ENCODE peak calls at places on chromosomes 16 and 17, in nine cellular contexts. E is CD4-positive, alpha-beta T cell; N is fibroblast of lung; H is GM23338; J is BJ; A is D721Med; W is suprapubic skin; D is RWPE2; I is thoracic aorta. G is an unnamed sample.

GRCh38 chr17:29112780-29113295 is 67.4 kb downstream of the MYO18A start:
- DNase-seq in N (no peak), W (no peak), J (no peak), H (no peak), E (no peak), D (no peak), A (no peak), I (no peak), G (no peak)

GRCh38 chr16:29983420-29984136 is 9.9 kb downstream of the TAOK2 start:
- DNase-seq in N (no peak), W (peak), J (no peak), E (no peak), D (peak), I (no peak), A (no peak), H (no peak), G (no peak)

GRCh38 chr17:9666461-9667050 is 21.2 kb downstream of the USP43 start:
- DNase-seq in D (no peak), H (no peak), N (no peak), E (no peak), W (no peak), I (no peak), J (no peak), A (no peak), G (no peak)

GRCh38 chr16:4664538-4665418 is 28.6 kb upstream of the NUDT16L1 start:
- DNase-seq in J (no peak), A (no peak), D (no peak), W (no peak), I (no peak), E (peak), N (peak), H (no peak), G (peak)

GRCh38 chr16:27367463-27368357 is 34.3 kb upstream of the IL21R start:
- DNase-seq in D (no peak), A (peak), N (peak), W (peak), H (peak), I (peak), E (peak), J (no peak), G (peak)

GRCh38 chr17:74485841-74486240 is 19.4 kb downstream of the CD300A start:
- DNase-seq in I (no peak), N (no peak), A (no peak), D (no peak), W (peak), J (no peak), E (no peak), H (no peak), G (peak)

GRCh38 chr17:2406903-2407790 is 6.3 kb upstream of the MNT start:
- DNase-seq in H (no peak), I (peak), W (peak), E (no peak), A (no peak), D (peak), J (peak), N (peak), G (no peak)

GRCh38 chr16:80622007-80622406 is 81.2 kb downstream of the DYNLRB2 start:
- DNase-seq in E (no peak), N (no peak), D (no peak), J (no peak), H (no peak), I (no peak), A (no peak), W (no peak), G (peak)

GRCh38 chr17:41800601-41801373 is 11.0 kb downstream of the P3H4 start:
- DNase-seq in N (peak), E (no peak), A (no peak), D (peak), I (no peak), H (peak), J (no peak), W (peak), G (no peak)

GRCh38 chr17:52762147-52762793 is 603.8 kb upstream of the CA10 start:
- DNase-seq in N (no peak), D (no peak), E (no peak), H (peak), J (no peak), I (no peak), W (no peak), A (no peak), G (no peak)

GRCh38 chr17:20315821-20316220 is 151.5 kb downstream of the LGALS9B start:
- DNase-seq in H (peak), E (no peak), J (no peak), I (no peak), N (no peak), A (no peak), D (no peak), W (no peak), G (no peak)

GRCh38 chr16:22813223-22813945 is 578 bp upstream of the HS3ST2 start:
- DNase-seq in I (peak), A (no peak), W (peak), N (peak), J (no peak), D (peak), E (no peak), H (peak), G (no peak)

GRCh38 chr16:50588276-50588675 is 40.1 kb downstream of the NKD1 start:
- DNase-seq in E (no peak), A (no peak), J (no peak), W (no peak), N (no peak), H (no peak), I (no peak), D (no peak), G (no peak)

GRCh38 chr16:23464196-23464595 is 11.2 kb upstream of the COG7 start:
- DNase-seq in N (no peak), I (no peak), J (no peak), D (no peak), W (no peak), H (no peak), A (no peak), E (no peak), G (no peak)

GRCh38 chr16:10080031-10080772 is 102.0 kb downstream of the GRIN2A start:
- DNase-seq in N (no peak), D (peak), E (no peak), H (no peak), J (peak), W (no peak), I (peak), A (no peak), G (no peak)

GRCh38 chr17:32487460-32488176 is 825 bp downstream of the CDK5R1 start:
- DNase-seq in I (no peak), E (no peak), H (peak), A (no peak), D (no peak), W (no peak), J (no peak), N (peak), G (peak)

GRCh38 chr16:54936979-54937672 is 6.5 kb downstream of the IRX5 start:
- DNase-seq in A (no peak), N (no peak), W (peak), E (no peak), D (no peak), H (peak), J (no peak), I (no peak), G (no peak)

GRCh38 chr16:66107661-66108060 is 258.8 kb upstream of the CDH5 start:
- DNase-seq in I (no peak), W (no peak), J (peak), A (no peak), N (peak), E (no peak), H (no peak), D (no peak), G (no peak)

GRCh38 chr17:61946359-61946758 is 18.6 kb upstream of the INTS2 start:
- DNase-seq in W (no peak), A (no peak), I (no peak), N (no peak), J (no peak), E (no peak), D (no peak), H (no peak), G (no peak)

GRCh38 chr16:63876096-63876495 is 1245.8 kb downstream of the CDH11 start:
- DNase-seq in I (no peak), W (no peak), J (no peak), E (no peak), A (no peak), H (no peak), D (no peak), N (peak), G (no peak)

GRCh38 chr16:86951831-86952598 is 365.2 kb downstream of the C16orf95 start:
- DNase-seq in N (peak), H (no peak), I (no peak), W (no peak), J (peak), E (no peak), A (no peak), D (peak), G (no peak)

GRCh38 chr16:71792176-71792575 is 16.5 kb downstream of the AP1G1 start:
- DNase-seq in A (no peak), E (no peak), W (no peak), D (no peak), N (no peak), J (no peak), H (no peak), I (no peak), G (no peak)

GRCh38 chr16:53775821-53776431 is 72.0 kb downstream of the FTO start:
- DNase-seq in A (no peak), E (no peak), N (peak), W (peak), H (peak), I (peak), D (no peak), J (peak), G (no peak)

GRCh38 chr16:22123146-22123545 is 30.8 kb downstream of the VWA3A start:
- DNase-seq in E (no peak), I (no peak), N (no peak), H (peak), J (no peak), W (no peak), A (no peak), D (no peak), G (no peak)

GRCh38 chr17:60393840-60394529 is 2.1 kb upstream of the USP32 start:
- DNase-seq in A (no peak), D (no peak), I (no peak), J (no peak), H (no peak), W (no peak), E (no peak), N (no peak), G (no peak)

GRCh38 chr16:2710021-2710710 is 9.9 kb downstream of the PRSS27 start:
- DNase-seq in A (no peak), W (no peak), D (peak), H (no peak), N (no peak), J (no peak), E (no peak), I (no peak), G (no peak)

GRCh38 chr17:45171338-45172231 is 9.9 kb downstream of the HEXIM2 start:
- DNase-seq in H (peak), E (no peak), D (peak), I (no peak), W (peak), J (no peak), N (peak), A (no peak), G (no peak)

GRCh38 chr17:45170280-45170975 is 8.8 kb downstream of the HEXIM2 start:
- DNase-seq in I (no peak), E (no peak), W (no peak), J (no peak), N (no peak), H (no peak), A (no peak), D (no peak), G (no peak)

GRCh38 chr17:45170976-45171337 is 9.3 kb downstream of the HEXIM2 start:
- DNase-seq in A (no peak), H (no peak), N (peak), E (no peak), I (peak), D (peak), J (peak), W (peak), G (no peak)

GRCh38 chr17:45172232-45172540 is 10.5 kb downstream of the HEXIM2 start:
- DNase-seq in J (no peak), I (no peak), H (no peak), N (no peak), E (no peak), W (no peak), A (no peak), D (no peak), G (no peak)

DNA sequence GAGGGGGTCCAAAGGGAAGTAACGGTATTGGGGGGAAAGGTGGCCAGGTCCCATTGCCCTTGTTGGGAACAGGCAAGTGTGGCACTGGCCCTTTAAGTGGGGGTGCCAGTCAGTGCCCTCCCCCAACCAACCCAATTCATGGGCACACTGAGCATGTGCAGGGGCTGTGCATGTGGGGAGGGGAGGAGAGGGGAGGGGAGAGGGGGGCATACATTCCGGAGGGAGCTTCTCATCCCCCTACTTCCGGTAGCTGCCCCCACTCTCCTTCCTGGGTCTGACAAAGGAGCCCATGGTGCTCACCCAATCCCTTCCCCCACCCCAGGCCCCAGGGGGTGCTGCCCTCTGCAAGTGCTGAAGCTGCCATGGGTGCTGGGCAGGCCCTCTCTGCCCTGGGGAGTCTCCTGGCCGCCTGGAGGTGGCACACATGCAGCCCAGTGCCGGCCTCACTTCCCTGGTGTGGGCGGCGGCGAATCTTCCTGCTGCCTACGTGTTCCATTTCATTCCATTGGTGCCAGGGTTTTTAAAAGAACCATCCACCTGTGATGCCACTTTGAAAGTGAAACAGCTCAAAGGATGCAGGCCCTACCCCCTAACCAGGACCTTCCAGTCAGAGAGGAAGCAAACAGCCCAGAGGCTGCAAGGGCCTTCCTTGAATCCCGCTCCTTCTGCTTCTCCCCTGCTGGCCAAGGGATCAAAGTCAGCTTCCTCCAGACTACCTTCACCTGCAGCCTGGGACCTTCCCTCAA is 11.0 kb downstream of the HEXIM2 start:
- DNase-seq in H (peak), N (peak), D (peak), I (peak), J (peak), A (peak), W (peak), E (peak), G (peak)
- TF ChIP-seq CTCF in H (peak), N (no peak), D (peak), I (no peak), J (peak), A (no peak), W (no peak), E (peak), G (no peak)

DNA sequence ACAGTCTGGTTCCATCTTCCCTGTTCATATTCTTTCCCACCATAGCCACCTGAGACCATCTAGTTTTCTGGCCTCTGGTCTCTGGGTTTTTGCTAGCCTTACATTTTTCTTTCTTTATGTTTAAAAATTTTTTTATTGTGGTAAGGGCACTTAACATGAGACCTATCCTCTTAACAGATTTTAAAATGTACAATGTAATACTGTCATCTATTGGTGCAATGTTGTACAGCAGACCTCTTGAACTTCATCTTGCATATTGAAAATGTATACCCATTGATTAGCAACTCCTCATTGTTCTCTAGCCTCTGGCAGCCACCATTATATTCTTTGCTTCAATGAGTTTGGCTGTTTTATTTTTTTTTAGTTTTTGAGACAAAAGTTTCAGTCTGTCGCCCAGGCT is 39.2 kb downstream of the ITGAM start:
- DNase-seq in D (no peak), N (no peak), J (no peak), H (no peak), A (no peak), W (no peak), I (no peak), E (no peak), G (no peak)
- TF ChIP-seq CTCF in D (peak), N (no peak), J (no peak), H (peak), A (peak), W (no peak), I (no peak), E (peak), G (peak)

GRCh38 chr16:56382901-56383355 is 42.4 kb downstream of the AMFR start:
- DNase-seq in D (no peak), N (no peak), I (no peak), J (no peak), E (no peak), W (no peak), H (no peak), A (no peak), G (no peak)
- TF ChIP-seq CTCF in D (no peak), N (no peak), I (no peak), J (no peak), E (no peak), W (no peak), H (no peak), A (no peak), G (no peak)

DNA sequence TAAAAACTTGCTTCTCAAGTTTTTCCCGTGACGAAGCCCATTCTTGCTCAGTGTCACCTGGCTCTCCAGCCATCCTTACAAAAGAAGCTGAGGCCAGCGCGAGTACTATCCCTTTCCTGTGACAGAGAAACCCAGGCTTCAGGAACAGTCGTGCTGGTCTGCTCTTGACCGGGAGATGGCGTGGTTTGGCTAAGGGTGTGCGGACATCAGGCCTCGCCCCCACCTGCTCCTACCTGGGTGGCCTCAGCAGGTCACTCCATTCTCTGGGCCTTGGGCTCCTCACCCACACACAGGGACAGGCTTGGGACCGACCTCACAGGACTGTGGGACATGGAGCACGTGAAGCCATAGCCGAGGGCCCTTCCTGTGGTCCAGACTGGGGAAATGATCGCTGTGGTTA is 75.2 kb upstream of the CIBAR2 start:
- DNase-seq in J (no peak), E (no peak), H (peak), A (no peak), W (no peak), I (no peak), D (no peak), N (no peak), G (no peak)
- TF ChIP-seq CTCF in J (no peak), E (no peak), H (peak), A (no peak), W (no peak), I (no peak), D (no peak), N (no peak), G (no peak)

GRCh38 chr16:84746875-84747274 is 47.1 kb downstream of the USP10 start:
- DNase-seq in N (no peak), W (no peak), E (no peak), H (peak), D (no peak), J (no peak), I (no peak), A (no peak), G (no peak)
- TF ChIP-seq CTCF in N (peak), W (no peak), E (no peak), H (peak), D (peak), J (peak), I (peak), A (peak), G (no peak)

GRCh38 chr16:75482434-75483205 is 12.6 kb downstream of the CHST6 start:
- DNase-seq in D (no peak), N (no peak), A (no peak), W (peak), E (no peak), I (no peak), H (no peak), J (no peak), G (no peak)

GRCh38 chr16:75479421-75479990 is 15.0 kb upstream of the TMEM170A start:
- DNase-seq in A (no peak), J (no peak), I (no peak), W (no peak), D (no peak), E (no peak), H (no peak), N (no peak), G (no peak)

GRCh38 chr16:75478480-75479345 is 14.2 kb upstream of the TMEM170A start:
- DNase-seq in H (no peak), W (no peak), A (no peak), I (no peak), D (no peak), J (no peak), E (no peak), N (no peak), G (no peak)

GRCh38 chr16:75483222-75483621 is 12.0 kb downstream of the CHST6 start:
- DNase-seq in I (no peak), J (no peak), W (no peak), H (no peak), N (no peak), A (no peak), D (no peak), E (no peak), G (no peak)

GRCh38 chr16:75481475-75481874 is 13.8 kb downstream of the CHST6 start:
- DNase-seq in E (no peak), J (no peak), I (no peak), A (no peak), D (no peak), N (no peak), H (no peak), W (no peak), G (no peak)
- TF ChIP-seq CTCF in E (no peak), J (no peak), I (no peak), A (no peak), D (no peak), N (no peak), H (no peak), W (no peak), G (no peak)

G was measured in GM10248.